ENCODE peak calls at places on chromosomes 7 and 10, in four cellular contexts. P, I, X and N are unnamed samples.

GRCh38 chr7:4712371-4713182 is 30.5 kb downstream of the FOXK1 start:
- DNase-seq in P (no peak), I (no peak), X (no peak), N (no peak)

GRCh38 chr10:27100800-27101347 is 580 bp upstream of the ANKRD26 start:
- DNase-seq in P (peak), X (no peak), I (no peak), N (no peak)

GRCh38 chr7:39574673-39575349 is 8.6 kb downstream of the YAE1 start:
- DNase-seq in P (no peak), I (no peak), X (no peak), N (no peak)

GRCh38 chr7:121599887-121600286 is 203.8 kb upstream of the FAM3C start:
- DNase-seq in P (no peak), I (no peak), X (no peak), N (no peak)

GRCh38 chr10:73209705-73210104 is 37.4 kb downstream of the DNAJC9 start:
- DNase-seq in P (no peak), X (no peak), I (no peak), N (no peak)

GRCh38 chr10:78264361-78264760 is 230.7 kb downstream of the RPS24 start:
- DNase-seq in X (no peak), P (no peak), I (no peak), N (no peak)

GRCh38 chr10:132910901-132911711 is 31.3 kb downstream of the CFAP46 start:
- DNase-seq in X (peak), P (no peak), I (no peak), N (no peak)

GRCh38 chr7:100902638-100903037 is 7.0 kb upstream of the ACHE start:
- DNase-seq in P (no peak), X (no peak), I (no peak), N (no peak)

GRCh38 chr10:132939957-132940790 is 2.2 kb downstream of the CFAP46 start:
- DNase-seq in P (no peak), I (no peak), X (peak), N (peak)

GRCh38 chr7:29839302-29839701 is 33.0 kb downstream of the WIPF3 start:
- DNase-seq in P (no peak), I (no peak), X (no peak), N (no peak)

GRCh38 chr10:11223507-11224157 is 206.0 kb downstream of the CELF2 start:
- DNase-seq in I (no peak), P (no peak), X (no peak), N (no peak)

GRCh38 chr10:121544301-121544869 is 53.9 kb downstream of the FGFR2 start:
- DNase-seq in P (no peak), X (no peak), I (no peak), N (no peak)

GRCh38 chr10:42871823-42872222 is 89.2 kb downstream of the BMS1 start:
- DNase-seq in X (no peak), I (no peak), P (no peak), N (no peak)

GRCh38 chr10:103231047-103231551 is 14.6 kb upstream of the RPEL1 start:
- DNase-seq in X (no peak), P (no peak), I (peak), N (no peak)